ENCODE peak calls at places on chromosome 21, in five cellular contexts. One of them, this sample, is unnamed.

GRCh38 chr21:39141502-39141901 is 41.7 kb downstream of the PSMG1 start:
- DNase-seq in epithelial cell of prostate: no peak
- DNase-seq in hypothalamus: no peak
- DNase-seq in activated naive CD8-positive, alpha-beta T cell treated with anti-CD3 and anti-CD28 coated beads, Interleukin-2, amount 10 ng/mL, durations not matched to agents 7 days and 5 days: no peak
- DNase-seq in H9: no peak
- DNase-seq in this sample: no peak

GRCh38 chr21:33058468-33059318 is 11.2 kb upstream of the OLIG1 start:
- DNase-seq in activated naive CD8-positive, alpha-beta T cell treated with anti-CD3 and anti-CD28 coated beads, Interleukin-2, amount 10 ng/mL, durations not matched to agents 7 days and 5 days: no peak
- DNase-seq in hypothalamus: no peak
- DNase-seq in epithelial cell of prostate: no peak
- DNase-seq in H9: no peak
- DNase-seq in this sample: no peak

GRCh38 chr21:42763578-42764442 is 110.4 kb downstream of the PDE9A start:
- DNase-seq in activated naive CD8-positive, alpha-beta T cell treated with anti-CD3 and anti-CD28 coated beads, Interleukin-2, amount 10 ng/mL, durations not matched to agents 7 days and 5 days: no peak
- DNase-seq in epithelial cell of prostate: no peak
- DNase-seq in H9: no peak
- DNase-seq in hypothalamus: no peak
- DNase-seq in this sample: no peak

GRCh38 chr21:17818158-17819113 is 720 bp downstream of the C21orf91 start:
- DNase-seq in H9: peak
- DNase-seq in hypothalamus: peak
- DNase-seq in epithelial cell of prostate: no peak
- DNase-seq in activated naive CD8-positive, alpha-beta T cell treated with anti-CD3 and anti-CD28 coated beads, Interleukin-2, amount 10 ng/mL, durations not matched to agents 7 days and 5 days: peak
- DNase-seq in this sample: no peak

GRCh38 chr21:43702785-43703067 is 16.2 kb upstream of the PDXK start:
- DNase-seq in activated naive CD8-positive, alpha-beta T cell treated with anti-CD3 and anti-CD28 coated beads, Interleukin-2, amount 10 ng/mL, durations not matched to agents 7 days and 5 days: no peak
- DNase-seq in H9: no peak
- DNase-seq in epithelial cell of prostate: no peak
- DNase-seq in hypothalamus: no peak
- DNase-seq in this sample: peak

GRCh38 chr21:43191521-43191920 is 22.7 kb downstream of the CRYAA start:
- DNase-seq in hypothalamus: no peak
- DNase-seq in activated naive CD8-positive, alpha-beta T cell treated with anti-CD3 and anti-CD28 coated beads, Interleukin-2, amount 10 ng/mL, durations not matched to agents 7 days and 5 days: peak
- DNase-seq in epithelial cell of prostate: no peak
- DNase-seq in H9: peak
- DNase-seq in this sample: no peak

GRCh38 chr21:45454081-45454923 is 49.3 kb downstream of the COL18A1 start:
- DNase-seq in H9: no peak
- DNase-seq in hypothalamus: no peak
- DNase-seq in epithelial cell of prostate: no peak
- DNase-seq in activated naive CD8-positive, alpha-beta T cell treated with anti-CD3 and anti-CD28 coated beads, Interleukin-2, amount 10 ng/mL, durations not matched to agents 7 days and 5 days: no peak
- DNase-seq in this sample: peak

GRCh38 chr21:38170283-38170682 is 86.5 kb upstream of the KCNJ15 start:
- DNase-seq in hypothalamus: no peak
- DNase-seq in activated naive CD8-positive, alpha-beta T cell treated with anti-CD3 and anti-CD28 coated beads, Interleukin-2, amount 10 ng/mL, durations not matched to agents 7 days and 5 days: no peak
- DNase-seq in H9: peak
- DNase-seq in epithelial cell of prostate: no peak
- DNase-seq in this sample: peak

GRCh38 chr21:18403685-18404084 is at the start of gene TMPRSS15:
- DNase-seq in H9: no peak
- DNase-seq in activated naive CD8-positive, alpha-beta T cell treated with anti-CD3 and anti-CD28 coated beads, Interleukin-2, amount 10 ng/mL, durations not matched to agents 7 days and 5 days: no peak
- DNase-seq in hypothalamus: no peak
- DNase-seq in epithelial cell of prostate: no peak
- DNase-seq in this sample: peak

GRCh38 chr21:15195768-15196167 is 131.0 kb upstream of the NRIP1 start:
- DNase-seq in H9: no peak
- DNase-seq in activated naive CD8-positive, alpha-beta T cell treated with anti-CD3 and anti-CD28 coated beads, Interleukin-2, amount 10 ng/mL, durations not matched to agents 7 days and 5 days: no peak
- DNase-seq in hypothalamus: no peak
- DNase-seq in epithelial cell of prostate: no peak
- DNase-seq in this sample: no peak

GRCh38 chr21:34965200-34966174 is 83.6 kb downstream of the RUNX1 start:
- DNase-seq in epithelial cell of prostate: no peak
- DNase-seq in H9: no peak
- DNase-seq in hypothalamus: no peak
- DNase-seq in activated naive CD8-positive, alpha-beta T cell treated with anti-CD3 and anti-CD28 coated beads, Interleukin-2, amount 10 ng/mL, durations not matched to agents 7 days and 5 days: no peak
- DNase-seq in this sample: no peak

GRCh38 chr21:15966216-15966615 is 236.4 kb downstream of the USP25 start:
- DNase-seq in H9: no peak
- DNase-seq in epithelial cell of prostate: no peak
- DNase-seq in activated naive CD8-positive, alpha-beta T cell treated with anti-CD3 and anti-CD28 coated beads, Interleukin-2, amount 10 ng/mL, durations not matched to agents 7 days and 5 days: no peak
- DNase-seq in hypothalamus: no peak
- DNase-seq in this sample: no peak

GRCh38 chr21:45590726-45591618 is 48.7 kb upstream of the SLC19A1 start:
- DNase-seq in activated naive CD8-positive, alpha-beta T cell treated with anti-CD3 and anti-CD28 coated beads, Interleukin-2, amount 10 ng/mL, durations not matched to agents 7 days and 5 days: no peak
- DNase-seq in epithelial cell of prostate: no peak
- DNase-seq in H9: peak
- DNase-seq in hypothalamus: no peak
- DNase-seq in this sample: peak

GRCh38 chr21:37266515-37267221 is 466 bp downstream of the VPS26C start:
- DNase-seq in activated naive CD8-positive, alpha-beta T cell treated with anti-CD3 and anti-CD28 coated beads, Interleukin-2, amount 10 ng/mL, durations not matched to agents 7 days and 5 days: no peak
- DNase-seq in H9: no peak
- DNase-seq in hypothalamus: no peak
- DNase-seq in epithelial cell of prostate: no peak
- DNase-seq in this sample: no peak

GRCh38 chr21:16534408-16535099 is 804.8 kb downstream of the USP25 start:
- DNase-seq in hypothalamus: peak
- DNase-seq in H9: no peak
- DNase-seq in epithelial cell of prostate: no peak
- DNase-seq in activated naive CD8-positive, alpha-beta T cell treated with anti-CD3 and anti-CD28 coated beads, Interleukin-2, amount 10 ng/mL, durations not matched to agents 7 days and 5 days: no peak
- DNase-seq in this sample: peak

GRCh38 chr21:14773777-14774345 is 227.7 kb upstream of the SAMSN1 start:
- DNase-seq in H9: peak
- DNase-seq in hypothalamus: peak
- DNase-seq in epithelial cell of prostate: peak
- DNase-seq in activated naive CD8-positive, alpha-beta T cell treated with anti-CD3 and anti-CD28 coated beads, Interleukin-2, amount 10 ng/mL, durations not matched to agents 7 days and 5 days: peak
- DNase-seq in this sample: peak

GRCh38 chr21:45562965-45563364 is 20.7 kb upstream of the SLC19A1 start:
- DNase-seq in H9: peak
- DNase-seq in hypothalamus: no peak
- DNase-seq in activated naive CD8-positive, alpha-beta T cell treated with anti-CD3 and anti-CD28 coated beads, Interleukin-2, amount 10 ng/mL, durations not matched to agents 7 days and 5 days: no peak
- DNase-seq in epithelial cell of prostate: no peak
- DNase-seq in this sample: no peak

GRCh38 chr21:43951911-43952703 is 60.0 kb upstream of the TRAPPC10 start:
- DNase-seq in H9: no peak
- DNase-seq in epithelial cell of prostate: no peak
- DNase-seq in hypothalamus: no peak
- DNase-seq in activated naive CD8-positive, alpha-beta T cell treated with anti-CD3 and anti-CD28 coated beads, Interleukin-2, amount 10 ng/mL, durations not matched to agents 7 days and 5 days: no peak
- DNase-seq in this sample: no peak

GRCh38 chr21:36744560-36745231 is 45.8 kb downstream of the SIM2 start:
- DNase-seq in hypothalamus: no peak
- DNase-seq in epithelial cell of prostate: no peak
- DNase-seq in H9: no peak
- DNase-seq in activated naive CD8-positive, alpha-beta T cell treated with anti-CD3 and anti-CD28 coated beads, Interleukin-2, amount 10 ng/mL, durations not matched to agents 7 days and 5 days: no peak
- DNase-seq in this sample: no peak

GRCh38 chr21:45100866-45101265 is 26.5 kb downstream of the ADARB1 start:
- DNase-seq in activated naive CD8-positive, alpha-beta T cell treated with anti-CD3 and anti-CD28 coated beads, Interleukin-2, amount 10 ng/mL, durations not matched to agents 7 days and 5 days: no peak
- DNase-seq in hypothalamus: no peak
- DNase-seq in H9: no peak
- DNase-seq in epithelial cell of prostate: no peak
- DNase-seq in this sample: no peak

GRCh38 chr21:39176312-39176711 is 6.9 kb downstream of the PSMG1 start:
- DNase-seq in H9: no peak
- DNase-seq in activated naive CD8-positive, alpha-beta T cell treated with anti-CD3 and anti-CD28 coated beads, Interleukin-2, amount 10 ng/mL, durations not matched to agents 7 days and 5 days: no peak
- DNase-seq in hypothalamus: no peak
- DNase-seq in epithelial cell of prostate: no peak
- DNase-seq in this sample: no peak

GRCh38 chr21:37219766-37220432 is 47.2 kb downstream of the VPS26C start:
- DNase-seq in activated naive CD8-positive, alpha-beta T cell treated with anti-CD3 and anti-CD28 coated beads, Interleukin-2, amount 10 ng/mL, durations not matched to agents 7 days and 5 days: no peak
- DNase-seq in epithelial cell of prostate: no peak
- DNase-seq in hypothalamus: no peak
- DNase-seq in H9: no peak
- DNase-seq in this sample: no peak

GRCh38 chr21:41766051-41766882 is 585 bp downstream of the RIPK4 start:
- DNase-seq in hypothalamus: no peak
- DNase-seq in activated naive CD8-positive, alpha-beta T cell treated with anti-CD3 and anti-CD28 coated beads, Interleukin-2, amount 10 ng/mL, durations not matched to agents 7 days and 5 days: no peak
- DNase-seq in epithelial cell of prostate: no peak
- DNase-seq in H9: no peak
- DNase-seq in this sample: no peak

GRCh38 chr21:26811031-26811430 is 34.2 kb downstream of the ADAMTS1 start:
- DNase-seq in H9: no peak
- DNase-seq in hypothalamus: no peak
- DNase-seq in epithelial cell of prostate: no peak
- DNase-seq in activated naive CD8-positive, alpha-beta T cell treated with anti-CD3 and anti-CD28 coated beads, Interleukin-2, amount 10 ng/mL, durations not matched to agents 7 days and 5 days: no peak
- DNase-seq in this sample: no peak

GRCh38 chr21:28587748-28588147 is 404.9 kb downstream of the LTN1 start:
- DNase-seq in hypothalamus: no peak
- DNase-seq in H9: no peak
- DNase-seq in epithelial cell of prostate: no peak
- DNase-seq in activated naive CD8-positive, alpha-beta T cell treated with anti-CD3 and anti-CD28 coated beads, Interleukin-2, amount 10 ng/mL, durations not matched to agents 7 days and 5 days: no peak
- DNase-seq in this sample: no peak

GRCh38 chr21:27423073-27423472 is 456.2 kb upstream of the ADAMTS5 start:
- DNase-seq in hypothalamus: no peak
- DNase-seq in H9: no peak
- DNase-seq in epithelial cell of prostate: peak
- DNase-seq in activated naive CD8-positive, alpha-beta T cell treated with anti-CD3 and anti-CD28 coated beads, Interleukin-2, amount 10 ng/mL, durations not matched to agents 7 days and 5 days: no peak
- DNase-seq in this sample: peak

GRCh38 chr21:33686386-33686785 is 44.1 kb downstream of the ITSN1 start:
- DNase-seq in hypothalamus: no peak
- DNase-seq in activated naive CD8-positive, alpha-beta T cell treated with anti-CD3 and anti-CD28 coated beads, Interleukin-2, amount 10 ng/mL, durations not matched to agents 7 days and 5 days: no peak
- DNase-seq in H9: no peak
- DNase-seq in epithelial cell of prostate: no peak
- DNase-seq in this sample: no peak

GRCh38 chr21:41768371-41769042 is 1.7 kb upstream of the RIPK4 start:
- DNase-seq in H9: peak
- DNase-seq in activated naive CD8-positive, alpha-beta T cell treated with anti-CD3 and anti-CD28 coated beads, Interleukin-2, amount 10 ng/mL, durations not matched to agents 7 days and 5 days: peak
- DNase-seq in epithelial cell of prostate: peak
- DNase-seq in hypothalamus: no peak
- DNase-seq in this sample: peak

GRCh38 chr21:41396452-41397107 is 29.5 kb upstream of the MX1 start:
- DNase-seq in H9: peak
- DNase-seq in hypothalamus: no peak
- DNase-seq in activated naive CD8-positive, alpha-beta T cell treated with anti-CD3 and anti-CD28 coated beads, Interleukin-2, amount 10 ng/mL, durations not matched to agents 7 days and 5 days: no peak
- DNase-seq in epithelial cell of prostate: no peak
- DNase-seq in this sample: peak

GRCh38 chr21:43740497-43741156 is 21.7 kb downstream of the PDXK start:
- DNase-seq in epithelial cell of prostate: peak
- DNase-seq in activated naive CD8-positive, alpha-beta T cell treated with anti-CD3 and anti-CD28 coated beads, Interleukin-2, amount 10 ng/mL, durations not matched to agents 7 days and 5 days: no peak
- DNase-seq in H9: peak
- DNase-seq in hypothalamus: peak
- DNase-seq in this sample: peak

GRCh38 chr21:35398366-35398982 is 349.4 kb upstream of the RUNX1 start:
- DNase-seq in activated naive CD8-positive, alpha-beta T cell treated with anti-CD3 and anti-CD28 coated beads, Interleukin-2, amount 10 ng/mL, durations not matched to agents 7 days and 5 days: no peak
- DNase-seq in epithelial cell of prostate: no peak
- DNase-seq in hypothalamus: no peak
- DNase-seq in H9: no peak
- DNase-seq in this sample: no peak

GRCh38 chr21:37758997-37759396 is 157.3 kb downstream of the KCNJ6 start:
- DNase-seq in hypothalamus: no peak
- DNase-seq in epithelial cell of prostate: no peak
- DNase-seq in activated naive CD8-positive, alpha-beta T cell treated with anti-CD3 and anti-CD28 coated beads, Interleukin-2, amount 10 ng/mL, durations not matched to agents 7 days and 5 days: no peak
- DNase-seq in H9: peak
- DNase-seq in this sample: no peak

GRCh38 chr21:24895885-24896734 is 711.2 kb downstream of the MRPL39 start:
- DNase-seq in epithelial cell of prostate: no peak
- DNase-seq in H9: no peak
- DNase-seq in hypothalamus: no peak
- DNase-seq in activated naive CD8-positive, alpha-beta T cell treated with anti-CD3 and anti-CD28 coated beads, Interleukin-2, amount 10 ng/mL, durations not matched to agents 7 days and 5 days: no peak
- DNase-seq in this sample: no peak

GRCh38 chr21:42102063-42102462 is 30.9 kb downstream of the UMODL1 start:
- DNase-seq in H9: no peak
- DNase-seq in epithelial cell of prostate: no peak
- DNase-seq in hypothalamus: no peak
- DNase-seq in activated naive CD8-positive, alpha-beta T cell treated with anti-CD3 and anti-CD28 coated beads, Interleukin-2, amount 10 ng/mL, durations not matched to agents 7 days and 5 days: no peak
- DNase-seq in this sample: peak

GRCh38 chr21:39182484-39183271 is 573 bp downstream of the PSMG1 start:
- DNase-seq in activated naive CD8-positive, alpha-beta T cell treated with anti-CD3 and anti-CD28 coated beads, Interleukin-2, amount 10 ng/mL, durations not matched to agents 7 days and 5 days: no peak
- DNase-seq in epithelial cell of prostate: no peak
- DNase-seq in hypothalamus: peak
- DNase-seq in H9: no peak
- DNase-seq in this sample: no peak

GRCh38 chr21:42146821-42147220 is 72.1 kb upstream of the ABCG1 start:
- DNase-seq in hypothalamus: no peak
- DNase-seq in H9: peak
- DNase-seq in epithelial cell of prostate: no peak
- DNase-seq in activated naive CD8-positive, alpha-beta T cell treated with anti-CD3 and anti-CD28 coated beads, Interleukin-2, amount 10 ng/mL, durations not matched to agents 7 days and 5 days: peak
- DNase-seq in this sample: no peak

GRCh38 chr21:37835512-37835911 is 80.7 kb downstream of the KCNJ6 start:
- DNase-seq in epithelial cell of prostate: no peak
- DNase-seq in activated naive CD8-positive, alpha-beta T cell treated with anti-CD3 and anti-CD28 coated beads, Interleukin-2, amount 10 ng/mL, durations not matched to agents 7 days and 5 days: no peak
- DNase-seq in H9: no peak
- DNase-seq in hypothalamus: no peak
- DNase-seq in this sample: no peak

GRCh38 chr21:23936224-23936623 is 1671.1 kb downstream of the MRPL39 start:
- DNase-seq in activated naive CD8-positive, alpha-beta T cell treated with anti-CD3 and anti-CD28 coated beads, Interleukin-2, amount 10 ng/mL, durations not matched to agents 7 days and 5 days: no peak
- DNase-seq in epithelial cell of prostate: no peak
- DNase-seq in hypothalamus: no peak
- DNase-seq in H9: no peak
- DNase-seq in this sample: peak

This sample was measured in foreskin keratinocyte.